ENCODE peak calls at places on chromosomes 7 and 10, in four cellular contexts. U, C, Y and D are unnamed samples. For H3K4me1, the result is how much of the 10 kb centered on the place peaks cover.

GRCh38 chr10:78333362-78334143 is 299.9 kb downstream of the RPS24 start:
- DNase-seq in U (no peak), C (no peak), Y (no peak), D (no peak)

GRCh38 chr7:122561326-122561725 is 137.6 kb downstream of the RNF133 start:
- DNase-seq in U (no peak), C (no peak), Y (no peak), D (no peak)

GRCh38 chr7:107594961-107595737 is 15.1 kb downstream of the BCAP29 start:
- DNase-seq in U (no peak), C (no peak), Y (no peak), D (no peak)

GRCh38 chr10:23015021-23015707 is 80.2 kb upstream of the MSRB2 start:
- DNase-seq in U (no peak), C (no peak), Y (no peak), D (no peak)

GRCh38 chr7:154899893-154900292 is 103.0 kb downstream of the PAXIP1 start:
- DNase-seq in U (no peak), C (no peak), Y (no peak), D (no peak)

GRCh38 chr10:34628174-34628802 is 186.8 kb downstream of the PARD3 start:
- DNase-seq in U (no peak), C (peak), Y (peak), D (no peak)

GRCh38 chr7:128739990-128740682 is 977 bp downstream of the CALU start:
- DNase-seq in U (no peak), C (no peak), Y (no peak), D (no peak)

GRCh38 chr10:34168429-34168828 is 646.7 kb downstream of the PARD3 start:
- DNase-seq in U (no peak), C (no peak), Y (no peak), D (no peak)

GRCh38 chr7:142891490-142892082 is 6.0 kb upstream of the TRPV6 start:
- DNase-seq in U (no peak), C (no peak), Y (no peak), D (no peak)

GRCh38 chr10:14592566-14592965 is 182.1 kb downstream of the FAM107B start:
- DNase-seq in U (no peak), C (no peak), Y (no peak), D (no peak)

GRCh38 chr10:49194212-49194920 is 6.2 kb upstream of the TMEM273 start:
- DNase-seq in U (no peak), C (no peak), Y (no peak), D (no peak)

GRCh38 chr10:22997102-22997501 is 69.2 kb downstream of the ARMC3 start:
- DNase-seq in U (no peak), C (no peak), Y (no peak), D (no peak)

GRCh38 chr10:52353960-52354394 is 39.9 kb downstream of the DKK1 start:
- DNase-seq in U (no peak), C (peak), Y (no peak), D (no peak)

GRCh38 chr10:96321822-96322221 is 17.6 kb downstream of the DNTT start:
- DNase-seq in U (no peak), C (no peak), Y (no peak), D (no peak)

GRCh38 chr7:70052691-70053090 is 454.4 kb downstream of the AUTS2 start:
- DNase-seq in U (no peak), C (no peak), Y (no peak), D (no peak)

GRCh38 chr7:158924956-158925355 is 68.6 kb downstream of the DYNC2I1 start:
- DNase-seq in U (no peak), C (no peak), Y (no peak), D (no peak)

GRCh38 chr10:34491666-34492065 is 323.4 kb downstream of the PARD3 start:
- DNase-seq in U (no peak), C (no peak), Y (no peak), D (no peak)

GRCh38 chr7:130758429-130759056 is 24.5 kb upstream of the KLF14 start:
- DNase-seq in U (no peak), C (peak), Y (no peak), D (no peak)

GRCh38 chr7:142857625-142858024 is 2.7 kb downstream of the EPHB6 start:
- DNase-seq in U (no peak), C (no peak), Y (no peak), D (no peak)

GRCh38 chr10:128022216-128023196 is 103.7 kb downstream of the MKI67 start:
- DNase-seq in U (peak), C (no peak), Y (no peak), D (no peak)

GRCh38 chr7:26525413-26526287 is 234.0 kb downstream of the SNX10 start:
- DNase-seq in U (no peak), C (no peak), Y (no peak), D (no peak)

GRCh38 chr10:11113156-11113555 is 95.5 kb downstream of the CELF2 start:
- DNase-seq in U (no peak), C (no peak), Y (no peak), D (no peak)

GRCh38 chr10:86664370-86665217 is 3.7 kb upstream of the LDB3 start:
- DNase-seq in U (peak), C (no peak), Y (no peak), D (no peak)

GRCh38 chr10:67599597-67599996 is 96.4 kb downstream of the CTNNA3 start:
- DNase-seq in U (no peak), C (no peak), Y (no peak), D (no peak)

GRCh38 chr7:815284-816216 is 16.7 kb upstream of the SUN1 start:
- DNase-seq in U (no peak), C (no peak), Y (no peak), D (peak)

GRCh38 chr7:18450021-18450420 is 45.5 kb upstream of the HDAC9 start:
- DNase-seq in U (no peak), C (no peak), Y (no peak), D (no peak)

GRCh38 chr7:101588131-101588935 is 40.8 kb downstream of the MYL10 start:
- DNase-seq in U (no peak), C (no peak), Y (no peak), D (no peak)

GRCh38 chr10:19620867-19621266 is 195.4 kb upstream of the PLXDC2 start:
- DNase-seq in U (no peak), C (no peak), Y (no peak), D (no peak)

GRCh38 chr7:22667562-22668239 is 59.3 kb upstream of the IL6 start:
- DNase-seq in U (no peak), C (no peak), Y (no peak), D (no peak)

GRCh38 chr10:132415956-132416355 is 19.0 kb downstream of the PWWP2B start:
- DNase-seq in U (peak), C (no peak), Y (no peak), D (no peak)
- H3K4me1 ChIP-seq in U (half or more), C (under half), Y (under half), D (half or more)

GRCh38 chr10:1519391-1519790 is 217.9 kb downstream of the ADARB2 start:
- DNase-seq in U (no peak), C (no peak), Y (no peak), D (no peak)
- H3K4me1 ChIP-seq in U (under half), C (under half), Y (under half), D (under half)

DNA sequence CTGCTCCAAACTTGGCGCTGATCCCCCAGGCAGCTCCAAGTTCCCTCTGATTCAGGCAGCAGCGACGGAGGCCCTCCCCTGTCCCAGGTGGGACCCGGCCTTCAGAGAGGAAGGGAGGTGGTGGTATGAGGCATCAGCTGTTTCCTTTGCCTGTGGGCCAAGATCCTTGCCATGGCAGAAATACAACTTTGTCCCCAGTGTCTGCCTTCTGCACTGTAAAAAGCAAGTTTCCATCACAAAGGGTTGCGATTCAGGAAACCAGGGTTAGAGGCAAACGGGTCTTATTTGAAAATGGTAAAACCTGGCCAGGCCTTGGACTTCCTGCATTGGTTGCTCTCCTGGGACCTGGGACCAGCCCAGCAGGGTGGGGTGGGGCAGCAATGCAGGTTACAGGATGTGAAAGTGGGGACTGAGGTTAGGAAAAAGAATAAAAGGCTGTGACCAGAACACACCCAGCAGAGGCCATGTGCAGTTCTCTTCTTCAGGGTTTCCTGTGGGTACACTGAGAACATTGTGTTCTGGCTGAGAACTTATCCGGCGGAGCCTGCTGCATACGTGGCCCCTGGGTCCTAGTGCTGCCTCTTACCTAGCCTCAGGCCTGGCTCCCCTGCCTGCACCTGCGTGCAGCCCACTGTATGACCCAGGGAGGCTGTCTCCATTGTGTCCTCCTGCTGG is 25.1 kb upstream of the DDIT4 start:
- DNase-seq in U (peak), C (peak), Y (peak), D (peak)
- H3K4me1 ChIP-seq in U (half or more), C (half or more), Y (half or more), D (half or more)

GRCh38 chr10:118642228-118642627 is 46.8 kb upstream of the PRLHR start:
- DNase-seq in U (no peak), C (no peak), Y (no peak), D (peak)
- H3K4me1 ChIP-seq in U (under half), C (under half), Y (under half), D (under half)

DNA sequence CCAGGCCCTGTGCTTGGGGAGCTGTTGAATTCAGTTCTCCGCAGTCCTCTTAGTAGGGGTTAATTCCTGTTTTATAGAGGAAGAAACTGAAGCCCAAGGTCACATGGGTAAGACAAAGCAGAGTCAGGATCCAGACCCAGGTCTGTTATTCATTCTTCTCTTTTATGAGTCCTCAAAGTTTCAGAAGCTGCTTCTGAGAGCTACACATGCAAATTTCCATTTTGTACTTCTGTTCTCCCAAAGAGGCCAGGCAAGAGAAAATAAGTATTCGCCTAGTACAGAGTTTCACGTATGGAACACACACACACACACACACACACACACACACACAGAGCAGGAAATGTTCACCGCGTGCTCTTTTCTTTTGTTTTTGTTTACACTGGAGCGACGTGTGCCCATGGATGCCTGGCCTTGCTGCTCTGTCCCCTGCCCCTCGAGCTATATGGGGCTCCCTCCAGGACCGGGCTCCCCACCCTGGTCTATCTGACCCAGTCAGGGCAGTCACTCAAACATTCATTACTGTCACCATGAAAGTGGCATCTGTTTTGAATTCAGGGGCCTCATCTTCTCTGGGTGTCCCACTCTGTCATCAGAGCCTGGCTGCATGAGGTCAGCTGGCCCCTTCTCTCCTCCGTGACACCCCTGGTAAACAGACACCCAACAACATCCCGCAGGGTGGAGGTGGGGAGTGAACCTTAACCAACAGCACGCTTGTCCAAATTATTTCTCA is 84.4 kb downstream of the TNS3 start:
- DNase-seq in U (no peak), C (no peak), Y (no peak), D (no peak)
- H3K4me1 ChIP-seq in U (half or more), C (half or more), Y (half or more), D (half or more)

DNA sequence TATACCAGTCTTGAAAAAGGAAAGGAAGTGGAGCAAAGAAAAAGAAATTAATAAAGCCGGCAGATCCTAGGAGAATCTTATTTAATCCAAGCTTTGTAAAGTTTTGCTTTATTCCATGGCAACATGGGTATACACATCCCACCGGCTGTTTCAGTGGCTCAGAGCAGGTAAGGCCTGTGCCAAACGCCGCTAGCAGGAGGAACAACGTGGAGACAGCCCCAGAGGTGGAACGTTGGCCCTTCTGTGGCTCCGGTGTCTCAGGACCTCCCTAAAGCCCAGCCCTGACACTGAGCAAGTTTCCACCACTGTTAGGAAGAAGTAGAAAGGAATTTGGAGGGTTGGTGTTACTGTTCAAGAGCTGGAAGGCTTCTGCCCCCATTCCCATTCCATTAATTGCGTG is 52.0 kb downstream of the EGFR start:
- DNase-seq in U (no peak), C (no peak), Y (no peak), D (no peak)
- H3K4me1 ChIP-seq in U (under half), C (half or more), Y (half or more), D (under half)

DNA sequence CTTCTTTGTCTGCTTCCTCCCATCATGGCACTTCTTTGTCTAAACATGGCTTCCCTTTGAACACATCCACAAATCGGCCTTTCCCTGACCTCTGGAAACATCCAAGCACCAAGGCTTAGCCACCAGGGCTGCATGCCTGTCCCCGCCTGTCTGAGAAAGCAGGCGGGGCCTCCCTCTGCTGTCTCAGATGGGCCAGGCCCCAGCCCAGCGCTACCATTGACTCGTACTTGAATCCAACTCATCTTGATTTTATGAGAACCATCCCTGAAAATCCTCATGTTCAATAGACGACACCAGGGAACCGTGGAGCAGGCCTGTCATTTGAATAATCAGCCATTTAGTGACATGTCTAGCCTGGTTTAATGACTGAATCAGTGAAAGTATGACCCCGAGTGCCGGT is 194.5 kb downstream of the BUB3 start:
- DNase-seq in U (no peak), C (no peak), Y (no peak), D (no peak)
- H3K4me1 ChIP-seq in U (under half), C (under half), Y (under half), D (under half)